ENCODE peak calls at places on chromosome 14, in four cellular contexts. Q is MM.1S, P is adrenal gland, G is mucosa of descending colon. X is an unnamed sample.

GRCh38 chr14:93543766-93544165 is 113.0 kb downstream of the UNC79 start:
- DNase-seq in P (no peak), G (no peak), Q (peak), X (no peak)

GRCh38 chr14:104803280-104803915 is 2.5 kb downstream of the ZBTB42 start:
- DNase-seq in G (no peak), Q (no peak), P (no peak), X (no peak)

GRCh38 chr14:27686137-27686536 is 1080.5 kb upstream of the FOXG1 start:
- DNase-seq in G (no peak), Q (no peak), P (no peak), X (no peak)

GRCh38 chr14:21275261-21275858 is 4.5 kb upstream of the RPGRIP1 start:
- DNase-seq in Q (no peak), G (no peak), P (no peak), X (peak)

GRCh38 chr14:103862393-103862782 is 15.0 kb upstream of the PPP1R13B start:
- DNase-seq in P (no peak), Q (no peak), G (peak), X (peak)

GRCh38 chr14:100770605-100771120 is 44.0 kb downstream of the DLK1 start:
- DNase-seq in G (no peak), P (no peak), Q (no peak), X (no peak)

GRCh38 chr14:55373784-55374725 is 37.6 kb downstream of the ATG14 start:
- DNase-seq in P (no peak), Q (no peak), G (no peak), X (peak)

GRCh38 chr14:24816929-24817637 is 183.1 kb upstream of the GZMB start:
- DNase-seq in Q (no peak), P (no peak), G (peak), X (no peak)

GRCh38 chr14:98231210-98231609 is 1040.8 kb downstream of the BCL11B start:
- DNase-seq in G (no peak), Q (no peak), P (no peak), X (no peak)

GRCh38 chr14:100365741-100366140 is 42.6 kb downstream of the SLC25A47 start:
- DNase-seq in G (no peak), Q (no peak), P (peak), X (no peak)

GRCh38 chr14:34741840-34742239 is 27.4 kb upstream of the CFL2 start:
- DNase-seq in Q (peak), P (no peak), G (no peak), X (peak)

GRCh38 chr14:50846171-50846880 is 15.4 kb upstream of the NIN start:
- DNase-seq in P (no peak), G (no peak), Q (no peak), X (no peak)

GRCh38 chr14:62694075-62694474 is 351.2 kb downstream of the KCNH5 start:
- DNase-seq in P (no peak), Q (no peak), G (no peak), X (no peak)

GRCh38 chr14:83300454-83301064 is 1766.9 kb upstream of the SEL1L start:
- DNase-seq in G (no peak), Q (peak), P (no peak), X (peak)

GRCh38 chr14:90545966-90546751 is 149.3 kb downstream of the CALM1 start:
- DNase-seq in P (peak), Q (no peak), G (peak), X (no peak)

GRCh38 chr14:60867503-60868172 is 113.2 kb downstream of the TRMT5 start:
- DNase-seq in P (no peak), Q (no peak), G (no peak), X (no peak)

GRCh38 chr14:97993508-97994019 is 1196.4 kb downstream of the VRK1 start:
- DNase-seq in G (no peak), P (no peak), Q (no peak), X (no peak)

GRCh38 chr14:89319687-89320086 is 97.3 kb downstream of the FOXN3 start:
- DNase-seq in P (no peak), G (no peak), Q (no peak), X (no peak)

GRCh38 chr14:61153436-61153835 is 127.7 kb downstream of the TMEM30B start:
- DNase-seq in Q (no peak), P (no peak), G (no peak), X (no peak)

GRCh38 chr14:37329189-37330001 is 131.7 kb downstream of the MIPOL1 start:
- DNase-seq in Q (no peak), G (no peak), P (no peak), X (no peak)

GRCh38 chr14:79017561-79017960 is 847.4 kb downstream of the NRXN3 start:
- DNase-seq in Q (no peak), G (no peak), P (no peak), X (no peak)

GRCh38 chr14:79016828-79017505 is 846.8 kb downstream of the NRXN3 start:
- DNase-seq in Q (no peak), P (no peak), G (no peak), X (no peak)

GRCh38 chr14:79018846-79019245 is 848.7 kb downstream of the NRXN3 start:
- DNase-seq in Q (no peak), G (no peak), P (no peak), X (no peak)

DNA sequence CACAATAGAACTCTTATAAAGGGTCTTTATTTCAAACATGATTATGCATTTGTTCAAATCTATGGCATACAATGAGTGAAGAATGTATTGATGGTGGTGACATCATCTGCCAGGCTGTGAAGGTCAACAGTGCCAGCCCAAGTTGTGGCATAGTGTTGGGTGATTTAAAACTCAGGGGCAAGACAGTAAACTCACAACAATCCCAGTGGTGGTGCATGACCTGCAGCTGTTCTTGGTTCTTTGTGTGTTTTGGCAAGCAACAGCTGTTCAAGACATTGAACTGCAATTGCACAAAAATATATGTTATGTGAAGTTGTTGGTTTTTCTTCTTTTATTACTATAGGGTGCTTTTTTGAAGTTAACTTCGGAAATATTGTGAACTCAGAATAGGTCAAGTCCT is 851.6 kb downstream of the NRXN3 start:
- DNase-seq in G (no peak), Q (no peak), P (no peak), X (no peak)
- H3K4me3 ChIP-seq in G (no peak), Q (no peak), P (no peak), X (no peak)

GRCh38 chr14:59630281-59630963 is 53.8 kb upstream of the CCDC175 start:
- DNase-seq in Q (no peak), P (no peak), G (no peak), X (no peak)

GRCh38 chr14:59631237-59631636 is 54.6 kb upstream of the CCDC175 start:
- DNase-seq in G (no peak), Q (no peak), P (no peak), X (peak)

GRCh38 chr14:59627011-59627520 is 50.5 kb upstream of the CCDC175 start:
- DNase-seq in Q (no peak), P (no peak), G (no peak), X (no peak)

GRCh38 chr14:59632381-59632780 is 55.8 kb upstream of the CCDC175 start:
- DNase-seq in P (no peak), Q (no peak), G (no peak), X (peak)

DNA sequence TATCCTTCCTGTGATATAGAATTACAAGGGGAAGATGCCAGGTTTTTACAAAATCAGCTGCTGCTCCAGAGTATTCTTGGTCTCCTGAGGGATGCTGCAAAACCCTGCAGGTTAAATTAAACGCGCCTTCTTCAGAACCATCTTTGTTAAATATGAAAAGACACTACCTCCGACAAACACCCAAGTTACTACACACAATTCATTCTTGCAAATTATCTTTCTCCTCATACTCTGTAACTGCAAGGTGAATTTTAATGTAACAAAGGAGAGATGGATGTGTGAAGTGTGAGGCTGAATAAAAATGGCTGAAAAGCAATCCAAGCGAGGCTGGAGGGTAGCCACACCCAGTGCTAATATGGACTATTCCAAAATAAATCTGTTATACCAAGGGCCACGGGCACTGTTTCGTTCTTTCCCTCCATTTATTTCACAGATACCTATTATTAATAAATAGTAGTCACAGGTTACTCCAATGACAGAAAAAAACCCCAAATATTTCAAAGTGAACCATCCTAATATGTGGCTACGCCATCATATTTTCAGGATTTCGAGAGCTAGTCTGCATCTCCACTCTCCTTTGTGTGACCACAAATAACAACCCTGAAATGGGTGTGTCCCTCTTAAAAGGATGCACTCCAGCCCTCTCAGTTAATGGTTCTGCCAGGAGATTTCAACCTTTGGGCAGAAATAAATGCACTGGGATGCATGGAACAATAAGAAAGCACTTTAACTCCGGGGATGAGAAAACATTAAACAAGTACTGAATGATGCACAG is 53.0 kb upstream of the CCDC175 start:
- DNase-seq in Q (no peak), G (no peak), P (no peak), X (no peak)
- H3K4me3 ChIP-seq in Q (no peak), G (no peak), P (no peak), X (no peak)

GRCh38 chr14:85380891-85381290 is 149.1 kb upstream of the FLRT2 start:
- DNase-seq in G (no peak), P (no peak), Q (no peak), X (no peak)
- H3K4me3 ChIP-seq in G (no peak), P (no peak), Q (no peak), X (no peak)

GRCh38 chr14:99248761-99249171 is 23.2 kb downstream of the BCL11B start:
- DNase-seq in G (no peak), P (no peak), Q (no peak), X (no peak)

GRCh38 chr14:99247772-99248171 is 24.2 kb downstream of the BCL11B start:
- DNase-seq in P (no peak), G (no peak), Q (no peak), X (no peak)

GRCh38 chr14:99246536-99247083 is 25.4 kb downstream of the BCL11B start:
- DNase-seq in G (peak), Q (no peak), P (no peak), X (no peak)

GRCh38 chr14:99245541-99246511 is 26.2 kb downstream of the BCL11B start:
- DNase-seq in P (no peak), G (no peak), Q (no peak), X (no peak)

DNA sequence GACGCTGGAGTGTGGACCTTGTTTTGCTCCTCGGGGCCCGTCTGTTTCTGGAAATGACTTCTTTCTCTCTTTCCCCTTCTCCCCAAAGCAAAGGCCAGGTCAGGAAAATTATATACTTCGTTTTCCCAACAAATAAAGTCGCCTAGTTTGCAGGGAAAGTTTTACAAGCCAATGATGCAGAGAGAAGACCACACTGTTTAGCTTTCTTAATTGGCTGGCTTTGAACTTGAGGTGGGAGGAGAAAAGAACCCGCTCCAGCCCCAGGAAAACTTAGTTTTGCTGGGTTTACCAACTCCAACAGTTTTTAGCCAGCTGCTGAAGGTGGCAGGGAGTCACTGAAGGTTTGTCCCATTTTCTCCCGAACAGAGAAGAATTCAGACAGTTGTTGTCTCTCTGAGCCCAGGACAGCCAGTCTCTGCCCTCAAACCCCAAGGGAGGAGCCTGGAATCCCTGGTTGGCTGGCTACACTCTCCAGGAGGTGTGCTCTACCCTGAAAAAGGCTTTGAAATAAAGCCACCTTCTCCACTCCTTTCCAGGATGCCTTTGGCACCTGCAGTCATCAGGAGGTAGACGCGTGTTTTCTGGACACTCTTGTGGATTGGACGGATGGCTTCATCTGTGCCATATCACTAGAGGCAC is 24.8 kb downstream of the BCL11B start:
- DNase-seq in P (no peak), Q (no peak), G (no peak), X (no peak)
- H3K4me3 ChIP-seq in P (no peak), Q (no peak), G (no peak), X (no peak)

GRCh38 chr14:49687942-49688700 is at the start of gene POLE2:
- DNase-seq in G (peak), P (peak), Q (peak), X (peak)

GRCh38 chr14:49688701-49689030 is 652 bp upstream of the POLE2 start:
- DNase-seq in Q (no peak), G (no peak), P (no peak), X (no peak)

GRCh38 chr14:49691031-49691430 is 1.9 kb upstream of the KLHDC1 start:
- DNase-seq in P (no peak), Q (no peak), G (no peak), X (no peak)

GRCh38 chr14:49692895-49693737 is at the start of gene KLHDC1:
- DNase-seq in G (peak), P (peak), Q (peak), X (peak)

GRCh38 chr14:49692191-49692757 is 646 bp upstream of the KLHDC1 start:
- DNase-seq in P (no peak), G (no peak), Q (no peak), X (no peak)
- H3K4me3 ChIP-seq in P (peak), G (no peak), Q (no peak), X (peak)

GRCh38 chr14:96592591-96593388 is 90.6 kb downstream of the PAPOLA start:
- DNase-seq in Q (peak), P (no peak), G (no peak), X (peak)
- H3K4me3 ChIP-seq in Q (peak), P (no peak), G (no peak), X (peak)